ENCODE peak calls at places on chromosome 21, in four cellular contexts. One of them, this sample, is unnamed.

GRCh38 chr21:35036521-35037383 is 12.3 kb downstream of the RUNX1 start:
- DNase-seq in aorta: no peak
- DNase-seq in spleen: no peak
- DNase-seq in endothelial cell of umbilical vein: no peak
- DNase-seq in this sample: no peak

GRCh38 chr21:43975469-43976098 is 36.5 kb upstream of the TRAPPC10 start:
- DNase-seq in spleen: peak; percentile 93
- DNase-seq in endothelial cell of umbilical vein: peak; percentile 59
- DNase-seq in aorta: peak; percentile 78
- DNase-seq in this sample: peak; percentile 83

GRCh38 chr21:26116456-26117011 is 54.0 kb downstream of the APP start:
- DNase-seq in aorta: no peak
- DNase-seq in spleen: no peak
- DNase-seq in endothelial cell of umbilical vein: no peak
- DNase-seq in this sample: no peak

GRCh38 chr21:46559291-46559983 is 45.4 kb downstream of the S100B start:
- DNase-seq in aorta: no peak
- DNase-seq in endothelial cell of umbilical vein: peak; percentile 58
- DNase-seq in spleen: no peak
- DNase-seq in this sample: no peak

GRCh38 chr21:15986277-15986676 is 256.5 kb downstream of the USP25 start:
- DNase-seq in endothelial cell of umbilical vein: peak; percentile 98
- DNase-seq in spleen: no peak
- DNase-seq in aorta: no peak
- DNase-seq in this sample: no peak

GRCh38 chr21:42552407-42553336 is 39.0 kb downstream of the SLC37A1 start:
- DNase-seq in endothelial cell of umbilical vein: no peak
- DNase-seq in aorta: peak; percentile 30
- DNase-seq in spleen: peak; percentile 45
- DNase-seq in this sample: peak; percentile 12

GRCh38 chr21:33642027-33642895 is at the start of gene ITSN1:
- DNase-seq in aorta: peak; percentile 100
- DNase-seq in spleen: peak; percentile 100
- DNase-seq in endothelial cell of umbilical vein: peak; percentile 99
- DNase-seq in this sample: peak; percentile 100

GRCh38 chr21:38170283-38170682 is 86.5 kb upstream of the KCNJ15 start:
- DNase-seq in spleen: no peak
- DNase-seq in aorta: peak; percentile 67
- DNase-seq in endothelial cell of umbilical vein: peak; percentile 66
- DNase-seq in this sample: no peak

GRCh38 chr21:39885119-39885848 is 18.0 kb downstream of the PCP4 start:
- DNase-seq in aorta: peak; percentile 63
- DNase-seq in endothelial cell of umbilical vein: no peak
- DNase-seq in spleen: no peak
- DNase-seq in this sample: no peak

GRCh38 chr21:29301703-29302102 is 3.0 kb downstream of the BACH1 start:
- DNase-seq in aorta: no peak
- DNase-seq in spleen: no peak
- DNase-seq in endothelial cell of umbilical vein: no peak
- DNase-seq in this sample: no peak
- H3K27ac ChIP-seq in aorta: no peak overlapping the region
- H3K27ac ChIP-seq in spleen: peak overlapping the region; percentile 99
- H3K27ac ChIP-seq in endothelial cell of umbilical vein: no peak overlapping the region
- H3K27ac ChIP-seq in this sample: no peak overlapping the region

DNA sequence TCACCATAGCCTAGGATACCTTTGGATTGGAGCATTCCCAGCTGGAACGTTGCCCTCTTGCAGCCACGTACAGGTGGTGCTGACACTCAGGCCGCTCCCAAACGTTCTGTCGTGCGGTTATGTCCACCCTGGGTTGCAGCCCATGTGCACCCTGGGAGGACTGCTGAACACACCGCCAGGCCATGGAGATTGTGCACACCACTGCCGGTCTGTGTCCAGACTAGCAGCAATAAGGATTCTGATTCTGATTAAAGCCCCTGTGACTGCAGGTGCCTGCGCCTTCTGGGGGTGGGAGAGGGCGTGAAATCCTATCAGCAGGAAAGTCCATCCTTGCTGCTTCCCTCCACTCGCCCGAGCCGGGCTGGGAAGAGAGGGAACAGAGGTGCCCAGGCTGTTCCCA is 41.0 kb downstream of the BACE2 start:
- DNase-seq in endothelial cell of umbilical vein: no peak
- DNase-seq in aorta: no peak
- DNase-seq in spleen: no peak
- DNase-seq in this sample: no peak
- H3K4me1 ChIP-seq in endothelial cell of umbilical vein: peaks cover 2% of the 10 kb centered on the region
- H3K4me1 ChIP-seq in aorta: no peaks in the 10 kb centered on the region
- H3K4me1 ChIP-seq in spleen: peaks cover 10% of the 10 kb centered on the region
- H3K4me1 ChIP-seq in this sample: peaks cover 2% of the 10 kb centered on the region

GRCh38 chr21:36729301-36729970 is 30.5 kb downstream of the SIM2 start:
- DNase-seq in aorta: no peak
- DNase-seq in endothelial cell of umbilical vein: no peak
- DNase-seq in spleen: peak; percentile 41
- DNase-seq in this sample: no peak
- H3K27me3 ChIP-seq in aorta: no peaks in the 10 kb centered on the region
- H3K27me3 ChIP-seq in endothelial cell of umbilical vein: peaks cover 14% of the 10 kb centered on the region
- H3K27me3 ChIP-seq in spleen: no peaks in the 10 kb centered on the region
- H3K27me3 ChIP-seq in this sample: no peaks in the 10 kb centered on the region

GRCh38 chr21:17900990-17901385 is 81.8 kb upstream of the C21orf91 start:
- DNase-seq in aorta: no peak
- DNase-seq in endothelial cell of umbilical vein: no peak
- DNase-seq in spleen: no peak
- DNase-seq in this sample: no peak
- H3K27ac ChIP-seq in aorta: no peak overlapping the region
- H3K27ac ChIP-seq in endothelial cell of umbilical vein: no peak overlapping the region
- H3K27ac ChIP-seq in spleen: no peak overlapping the region
- H3K27ac ChIP-seq in this sample: peak overlapping the region; percentile 68